ENCODE peak calls at places on chromosome 3, in four cellular contexts. Q is mesenchymal stem cell, A is NCI-H526, B is Caki2. C is an unnamed sample.

GRCh38 chr3:33174711-33175409 is 43.8 kb downstream of the SUSD5 start:
- DNase-seq in Q (no peak), A (no peak), B (no peak), C (no peak)

GRCh38 chr3:14691719-14692118 is 16.8 kb downstream of the C3orf20 start:
- DNase-seq in Q (no peak), A (no peak), B (no peak), C (no peak)

GRCh38 chr3:96754128-96754527 is 60.3 kb upstream of the EPHA6 start:
- DNase-seq in Q (no peak), A (no peak), B (no peak), C (no peak)

GRCh38 chr3:197308591-197308990 is 10.2 kb upstream of the DLG1 start:
- DNase-seq in Q (peak), A (no peak), B (peak), C (peak)

GRCh38 chr3:160437083-160437455 is 12.5 kb downstream of the TRIM59 start:
- DNase-seq in Q (no peak), A (no peak), B (no peak), C (no peak)

GRCh38 chr3:57951106-57951882 is 56.9 kb upstream of the FLNB start:
- DNase-seq in Q (peak), A (no peak), B (peak), C (peak)

GRCh38 chr3:191809326-191809949 is 348.5 kb downstream of the PYDC2 start:
- DNase-seq in Q (no peak), A (no peak), B (no peak), C (no peak)

GRCh38 chr3:133595341-133595740 is 21.9 kb downstream of the CDV3 start:
- DNase-seq in Q (no peak), A (no peak), B (no peak), C (peak)

GRCh38 chr3:177777699-177778098 is 580.4 kb upstream of the TBL1XR1 start:
- DNase-seq in Q (peak), A (peak), B (peak), C (peak)

GRCh38 chr3:149813367-149814281 is 609 bp downstream of the RNF13 start:
- DNase-seq in Q (peak), A (peak), B (no peak), C (peak)

GRCh38 chr3:150302246-150302645 is 105.9 kb upstream of the TSC22D2 start:
- DNase-seq in Q (peak), A (no peak), B (no peak), C (no peak)

GRCh38 chr3:190911382-190911781 is 48.9 kb upstream of the GMNC start:
- DNase-seq in Q (no peak), A (no peak), B (no peak), C (no peak)

GRCh38 chr3:131957980-131958379 is 76.8 kb downstream of the CPNE4 start:
- DNase-seq in Q (no peak), A (no peak), B (no peak), C (no peak)

GRCh38 chr3:11245276-11245675 is 26.9 kb upstream of the ATG7 start:
- DNase-seq in Q (no peak), A (no peak), B (no peak), C (no peak)

GRCh38 chr3:132545471-132545870 is 51.6 kb upstream of the ACKR4 start:
- DNase-seq in Q (no peak), A (no peak), B (no peak), C (no peak)

C was measured in amniotic epithelial cell.